ENCODE peak calls at places on chromosomes 16 and 17, in eight cellular contexts. W, B, Y, F, N, G, M and V are unnamed samples.

GRCh38 chr16:51839697-51840462 is 688.8 kb upstream of the SALL1 start:
- DNase-seq in W (no peak), B (no peak), Y (no peak), F (peak; percentile 48), N (no peak), G (peak; percentile 31), M (no peak), V (peak; percentile 37)

GRCh38 chr17:41777579-41778188 is 8.8 kb downstream of the JUP start:
- DNase-seq in W (peak; percentile 89), B (peak; percentile 60), Y (peak; percentile 98), F (peak; percentile 80), N (peak; percentile 78), G (peak; percentile 95), M (peak; percentile 79), V (peak; percentile 58)

GRCh38 chr17:82837586-82838320 is 2.1 kb downstream of the ZNF750 start:
- DNase-seq in W (no peak), B (no peak), Y (no peak), F (no peak), N (no peak), G (no peak), M (no peak), V (no peak)

GRCh38 chr16:84072014-84072413 is 29.4 kb upstream of the SLC38A8 start:
- DNase-seq in W (peak; percentile 19), B (no peak), Y (peak; percentile 52), F (no peak), N (no peak), G (peak; percentile 48), M (no peak), V (peak; percentile 55)

GRCh38 chr17:78040561-78041400 is 82.3 kb downstream of the TNRC6C start:
- DNase-seq in W (peak; percentile 62), B (peak; percentile 79), Y (peak; percentile 59), F (peak; percentile 86), N (peak; percentile 70), G (peak; percentile 61), M (peak; percentile 66), V (peak; percentile 54)

GRCh38 chr16:15857779-15858560 is 1.1 kb upstream of the MYH11 start:
- DNase-seq in W (peak; percentile 33), B (peak; percentile 3), Y (no peak), F (no peak), N (peak; percentile 85), G (peak; percentile 9), M (no peak), V (no peak)

GRCh38 chr17:71440513-71440912 is 680.3 kb upstream of the SOX9 start:
- DNase-seq in W (no peak), B (no peak), Y (no peak), F (no peak), N (no peak), G (no peak), M (no peak), V (no peak)

GRCh38 chr17:76862079-76862478 is 6.1 kb upstream of the MGAT5B start:
- DNase-seq in W (no peak), B (no peak), Y (no peak), F (no peak), N (no peak), G (no peak), M (no peak), V (no peak)

GRCh38 chr16:24993722-24994686 is 21.2 kb downstream of the ARHGAP17 start:
- DNase-seq in W (peak; percentile 91), B (no peak), Y (peak; percentile 93), F (no peak), N (no peak), G (peak; percentile 92), M (no peak), V (peak; percentile 93)

GRCh38 chr17:948284-948852 is 31.2 kb downstream of the NXN start:
- DNase-seq in W (no peak), B (peak; percentile 6), Y (no peak), F (no peak), N (no peak), G (no peak), M (no peak), V (no peak)

GRCh38 chr17:4950757-4951204 is at the start of gene ENO3:
- DNase-seq in W (no peak), B (peak; percentile 27), Y (no peak), F (peak; percentile 71), N (peak; percentile 66), G (no peak), M (no peak), V (no peak)

GRCh38 chr17:10932938-10933337 is 95.1 kb upstream of the PIRT start:
- DNase-seq in W (no peak), B (no peak), Y (no peak), F (no peak), N (no peak), G (no peak), M (no peak), V (no peak)

GRCh38 chr16:22924492-22924891 is 110.5 kb downstream of the HS3ST2 start:
- DNase-seq in W (no peak), B (peak; percentile 27), Y (no peak), F (peak; percentile 84), N (no peak), G (no peak), M (no peak), V (no peak)